ENCODE peak calls at places on chromosome 3, in five cellular contexts. N is fibroblast of lung, O is H9, R is esophagus squamous epithelium, B is psoas muscle. E is an unnamed sample. For H3K27me3 and H3K4me1, the result is how much of the 10 kb centered on the place peaks cover.

GRCh38 chr3:9878700-9879099 is 1.4 kb downstream of the CIDEC start:
- DNase-seq in N (no peak), O (no peak), R (no peak), B (no peak), E (peak)

GRCh38 chr3:124707667-124708066 is 22.6 kb upstream of the UMPS start:
- DNase-seq in N (peak), O (peak), R (no peak), B (no peak), E (no peak)

GRCh38 chr3:171542976-171543375 is 82.8 kb upstream of the TNIK start:
- DNase-seq in N (no peak), O (no peak), R (no peak), B (no peak), E (no peak)

GRCh38 chr3:161081675-161082462 is 23.3 kb downstream of the B3GALNT1 start:
- DNase-seq in N (no peak), O (no peak), R (no peak), B (no peak), E (no peak)

GRCh38 chr3:29440321-29441019 is 159.6 kb downstream of the RBMS3 start:
- DNase-seq in N (peak), O (no peak), R (no peak), B (peak), E (no peak)

GRCh38 chr3:148710665-148711064 is 13.0 kb downstream of the AGTR1 start:
- DNase-seq in N (no peak), O (no peak), R (no peak), B (no peak), E (peak)

GRCh38 chr3:172397716-172398405 is 50.4 kb downstream of the GHSR start:
- DNase-seq in N (peak), O (no peak), R (no peak), B (no peak), E (no peak)

GRCh38 chr3:138940446-138940845 is 6.5 kb downstream of the FOXL2 start:
- DNase-seq in N (no peak), O (no peak), R (no peak), B (no peak), E (no peak)

GRCh38 chr3:152176241-152176640 is 92.5 kb upstream of the MBNL1 start:
- DNase-seq in N (peak), O (no peak), R (no peak), B (no peak), E (no peak)

GRCh38 chr3:109772520-109772919 is 435.2 kb upstream of the DPPA4 start:
- DNase-seq in N (no peak), O (no peak), R (no peak), B (no peak), E (no peak)

GRCh38 chr3:112134335-112135124 is 1.5 kb upstream of the GCSAM start:
- DNase-seq in N (peak), O (no peak), R (no peak), B (no peak), E (no peak)

GRCh38 chr3:127690823-127691452 is 18.2 kb downstream of the ABTB1 start:
- DNase-seq in N (peak), O (peak), R (no peak), B (peak), E (peak)

GRCh38 chr3:143099690-143100089 is 19.9 kb upstream of the CHST2 start:
- DNase-seq in N (no peak), O (no peak), R (no peak), B (no peak), E (no peak)

GRCh38 chr3:33050084-33050653 is 46.8 kb downstream of the GLB1 start:
- DNase-seq in N (no peak), O (no peak), R (no peak), B (no peak), E (no peak)

GRCh38 chr3:193040836-193041672 is 123.4 kb upstream of the MB21D2 start:
- DNase-seq in N (peak), O (no peak), R (no peak), B (no peak), E (no peak)

DNA sequence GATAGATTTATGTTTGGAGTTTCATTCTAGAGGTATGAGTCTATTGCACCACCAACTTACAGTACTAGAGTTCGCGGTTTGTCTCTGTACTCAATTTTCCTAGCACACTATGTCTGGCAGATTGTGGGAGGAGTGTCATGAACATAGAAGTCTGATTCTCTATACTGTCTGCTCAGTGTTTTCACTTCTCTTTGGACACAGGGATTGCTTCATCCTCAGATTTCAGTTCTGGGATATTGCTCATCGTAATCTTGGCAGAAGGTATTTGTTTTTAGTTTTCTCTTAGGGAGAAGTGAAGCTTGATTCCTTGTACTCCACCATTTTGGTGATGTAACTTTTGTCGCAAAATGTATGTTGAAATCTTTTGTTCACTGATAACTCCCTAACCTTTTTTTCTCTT is 27.8 kb upstream of the AZI2 start:
- DNase-seq in N (peak), O (no peak), R (no peak), B (no peak), E (no peak)
- H3K27me3 ChIP-seq in N (under half), O (under half), R (under half), B (under half), E (under half)

GRCh38 chr3:50164481-50164880 is 9.4 kb downstream of the SEMA3F start:
- DNase-seq in N (no peak), O (no peak), R (no peak), B (no peak), E (no peak)
- H3K4me1 ChIP-seq in N (under half), O (under half), R (half or more), B (half or more), E (under half)

GRCh38 chr3:123343296-123344174 is 105.4 kb downstream of the ADCY5 start:
- DNase-seq in N (no peak), O (no peak), R (no peak), B (no peak), E (no peak)

GRCh38 chr3:123339302-123339701 is 109.6 kb downstream of the ADCY5 start:
- DNase-seq in N (no peak), O (no peak), R (no peak), B (no peak), E (no peak)

GRCh38 chr3:123342631-123343080 is 106.2 kb downstream of the ADCY5 start:
- DNase-seq in N (no peak), O (no peak), R (no peak), B (peak), E (no peak)

GRCh38 chr3:123344175-123344908 is 104.5 kb downstream of the ADCY5 start:
- DNase-seq in N (peak), O (peak), R (no peak), B (no peak), E (no peak)

GRCh38 chr3:123341871-123342630 is 106.8 kb downstream of the ADCY5 start:
- DNase-seq in N (no peak), O (no peak), R (no peak), B (peak), E (no peak)
- H3K27me3 ChIP-seq in N (under half), O (under half), R (under half), B (under half), E (under half)

DNA sequence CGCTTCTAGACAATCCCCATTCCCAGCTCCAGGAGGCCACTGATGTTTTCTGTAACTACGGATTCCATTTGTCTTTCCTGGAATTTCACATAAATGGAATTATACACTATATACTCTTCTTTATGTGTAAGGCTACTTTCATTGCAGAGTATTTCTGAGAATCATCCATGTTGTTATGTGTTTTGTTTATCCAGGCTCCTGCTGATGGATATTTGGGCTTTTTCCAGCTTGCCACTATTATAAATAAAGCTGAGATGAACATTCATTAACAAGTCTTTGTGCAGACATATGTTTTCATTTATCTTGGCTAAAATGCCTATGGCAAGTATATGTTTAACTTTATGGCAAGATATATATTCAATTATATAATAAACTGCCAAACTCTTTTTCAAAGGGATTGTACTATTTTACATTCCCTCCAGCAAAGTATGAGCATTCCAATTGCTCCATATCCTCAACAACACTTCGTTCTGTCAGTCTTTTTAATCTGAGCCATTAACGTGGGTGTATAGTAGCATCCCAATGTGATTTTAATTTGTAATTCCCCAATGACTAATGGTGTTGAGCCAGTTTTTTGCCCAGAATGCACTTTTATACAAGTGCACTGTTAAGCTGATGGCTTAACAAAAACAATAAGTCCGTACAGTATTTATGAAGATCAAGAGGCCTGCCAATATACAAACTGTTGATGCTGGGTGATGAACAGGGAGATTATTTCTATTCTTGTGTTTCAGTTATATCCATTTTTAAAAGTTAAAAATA is 452.4 kb downstream of the SHQ1 start:
- DNase-seq in N (peak), O (no peak), R (no peak), B (no peak), E (no peak)
- H3K4me1 ChIP-seq in N (under half), O (under half), R (under half), B (under half), E (under half)